ENCODE peak calls at places on chromosomes 3 and 15, in ten cellular contexts. K is posterior cingulate gyrus; W is heart left ventricle; Q is nephron progenitor cell; L is stimulated activated CD4-positive, alpha-beta T cell treated with anti-CD3 and anti-CD28 coated beads, TNF-alpha, amount 100 ng/mL, for 24 hours; X is CD8-positive, alpha-beta T cell; Z is SIG-M5; E is fibroblast of lung; T is amniotic stem cell; O is lower leg skin. H is an unnamed sample.

GRCh38 chr3:70856414-70857162 is 544.1 kb upstream of the MDFIC2 start:
- DNase-seq in K (no peak), W (no peak), Q (no peak), L (no peak), X (no peak), Z (no peak), E (peak; percentile 98), T (peak; percentile 83), O (no peak), H (no peak)

GRCh38 chr3:99774467-99774866 is 43.2 kb upstream of the CMSS1 start:
- DNase-seq in K (no peak), W (no peak), Q (no peak), L (no peak), X (no peak), Z (no peak), E (peak; percentile 90), T (peak; percentile 38), O (no peak), H (no peak)

GRCh38 chr3:158737410-158737809 is 5.2 kb upstream of the RARRES1 start:
- DNase-seq in K (no peak), W (no peak), Q (no peak), L (no peak), X (no peak), Z (no peak), E (no peak), T (no peak), O (no peak), H (no peak)

GRCh38 chr3:21059409-21059808 is 691.6 kb downstream of the ZNF385D start:
- DNase-seq in K (no peak), W (no peak), Q (no peak), L (no peak), X (no peak), Z (no peak), E (no peak), T (no peak), O (no peak), H (no peak)

GRCh38 chr3:27723803-27724458 is 1.8 kb upstream of the EOMES start:
- DNase-seq in K (no peak), W (no peak), Q (no peak), L (no peak), X (no peak), Z (no peak), E (no peak), T (no peak), O (no peak), H (no peak)

GRCh38 chr3:55501905-55502304 is 14.8 kb upstream of the WNT5A start:
- DNase-seq in K (no peak), W (no peak), Q (no peak), L (no peak), X (no peak), Z (no peak), E (peak; percentile 90), T (no peak), O (no peak), H (no peak)

GRCh38 chr15:70532536-70533186 is 230.7 kb downstream of the UACA start:
- DNase-seq in K (no peak), W (no peak), Q (no peak), L (no peak), X (no peak), Z (no peak), E (no peak), T (no peak), O (no peak), H (no peak)

GRCh38 chr3:189531271-189531670 is 99.9 kb upstream of the TP63 start:
- DNase-seq in K (no peak), W (no peak), Q (no peak), L (no peak), X (no peak), Z (no peak), E (peak; percentile 23), T (no peak), O (no peak), H (no peak)

GRCh38 chr3:88149146-88149515 is 628 bp upstream of the C3orf38 start:
- DNase-seq in K (no peak), W (no peak), Q (peak; percentile 35), L (peak; percentile 16), X (no peak), Z (peak; percentile 12), E (no peak), T (no peak), O (peak; percentile 44), H (no peak)

GRCh38 chr15:38075466-38075865 is 141.0 kb downstream of the TMCO5A start:
- DNase-seq in K (no peak), W (no peak), Q (no peak), L (no peak), X (no peak), Z (no peak), E (no peak), T (no peak), O (no peak), H (no peak)

GRCh38 chr15:65533057-65533752 is 2.9 kb downstream of the HACD3 start:
- DNase-seq in K (no peak), W (no peak), Q (no peak), L (no peak), X (no peak), Z (no peak), E (no peak), T (no peak), O (no peak), H (no peak)

GRCh38 chr3:188531210-188531609 is 377.3 kb downstream of the LPP start:
- DNase-seq in K (no peak), W (no peak), Q (no peak), L (no peak), X (no peak), Z (no peak), E (peak; percentile 88), T (no peak), O (no peak), H (no peak)

GRCh38 chr3:133574260-133574881 is 885 bp downstream of the CDV3 start:
- DNase-seq in K (peak; percentile 91), W (peak; percentile 84), Q (peak; percentile 78), L (peak; percentile 44), X (peak; percentile 46), Z (no peak), E (peak; percentile 77), T (no peak), O (peak; percentile 41), H (no peak)

GRCh38 chr15:60563066-60563465 is 84.1 kb upstream of the ICE2 start:
- DNase-seq in K (no peak), W (no peak), Q (no peak), L (no peak), X (no peak), Z (no peak), E (no peak), T (no peak), O (no peak), H (no peak)

GRCh38 chr3:46501702-46502101 is 3.9 kb downstream of the RTP3 start:
- DNase-seq in K (no peak), W (no peak), Q (no peak), L (no peak), X (no peak), Z (no peak), E (peak; percentile 41), T (no peak), O (no peak), H (no peak)

GRCh38 chr3:138668107-138668506 is 59.5 kb downstream of the FAIM start:
- DNase-seq in K (no peak), W (no peak), Q (no peak), L (no peak), X (no peak), Z (no peak), E (no peak), T (no peak), O (no peak), H (no peak)

GRCh38 chr3:88957751-88958452 is 149.5 kb upstream of the EPHA3 start:
- DNase-seq in K (no peak), W (no peak), Q (no peak), L (no peak), X (no peak), Z (no peak), E (peak; percentile 94), T (peak; percentile 62), O (no peak), H (no peak)

H was measured in GF-D8.